ENCODE peak calls at places on chromosomes 3 and 15, in ten cellular contexts. S, X, A, E, Q, W, R, U, M and L are unnamed samples.

GRCh38 chr3:196563721-196564225 is 4.6 kb downstream of the WDR53 start:
- DNase-seq in S (no peak), X (no peak), A (no peak), E (no peak), Q (no peak), W (no peak), R (peak; percentile 54), U (no peak), M (no peak), L (peak; percentile 76)

GRCh38 chr3:187679638-187680396 is 9.6 kb upstream of the SST start:
- DNase-seq in S (peak; percentile 74), X (peak; percentile 90), A (peak; percentile 63), E (peak; percentile 82), Q (peak; percentile 73), W (peak; percentile 73), R (peak; percentile 74), U (peak; percentile 40), M (peak; percentile 82), L (no peak)

GRCh38 chr15:33242165-33242564 is 47.7 kb upstream of the FMN1 start:
- DNase-seq in S (no peak), X (no peak), A (no peak), E (no peak), Q (no peak), W (peak; percentile 10), R (no peak), U (no peak), M (no peak), L (peak; percentile 99)

GRCh38 chr15:48644498-48644826 is 1.0 kb downstream of the FBN1 start:
- DNase-seq in S (peak; percentile 56), X (peak; percentile 39), A (no peak), E (no peak), Q (peak; percentile 51), W (no peak), R (no peak), U (no peak), M (no peak), L (no peak)

GRCh38 chr3:64272842-64273241 is 47.6 kb upstream of the PRICKLE2 start:
- DNase-seq in S (no peak), X (no peak), A (no peak), E (no peak), Q (no peak), W (no peak), R (no peak), U (no peak), M (no peak), L (no peak)

GRCh38 chr3:149296972-149297371 is 36.5 kb downstream of the TM4SF18 start:
- DNase-seq in S (no peak), X (no peak), A (no peak), E (no peak), Q (no peak), W (no peak), R (no peak), U (no peak), M (no peak), L (no peak)

GRCh38 chr3:60190073-60190472 is 1061.2 kb downstream of the FHIT start:
- DNase-seq in S (no peak), X (peak; percentile 6), A (no peak), E (no peak), Q (no peak), W (no peak), R (peak; percentile 4), U (no peak), M (no peak), L (no peak)

GRCh38 chr3:141167681-141168080 is 63.9 kb upstream of the PXYLP1 start:
- DNase-seq in S (no peak), X (no peak), A (no peak), E (no peak), Q (no peak), W (no peak), R (no peak), U (no peak), M (no peak), L (no peak)

GRCh38 chr3:50008931-50009330 is 69.0 kb downstream of the RBM6 start:
- DNase-seq in S (peak; percentile 19), X (no peak), A (no peak), E (no peak), Q (no peak), W (no peak), R (no peak), U (no peak), M (no peak), L (peak; percentile 85)

GRCh38 chr3:4834403-4834866 is 144.8 kb upstream of the BHLHE40 start:
- DNase-seq in S (no peak), X (no peak), A (peak; percentile 71), E (no peak), Q (no peak), W (no peak), R (no peak), U (peak; percentile 49), M (peak; percentile 85), L (no peak)

GRCh38 chr3:125651246-125651645 is 55.9 kb upstream of the OSBPL11 start:
- DNase-seq in S (peak; percentile 37), X (no peak), A (no peak), E (no peak), Q (no peak), W (no peak), R (no peak), U (no peak), M (no peak), L (peak; percentile 42)

GRCh38 chr3:188929138-188929537 is 242.6 kb upstream of the TPRG1 start:
- DNase-seq in S (no peak), X (peak; percentile 24), A (no peak), E (no peak), Q (no peak), W (peak; percentile 35), R (no peak), U (no peak), M (no peak), L (no peak)

GRCh38 chr15:95845862-95846515 is 484.5 kb upstream of the NR2F2 start:
- DNase-seq in S (peak; percentile 98), X (peak; percentile 16), A (no peak), E (no peak), Q (peak; percentile 55), W (no peak), R (no peak), U (no peak), M (peak; percentile 69), L (no peak)

DNA sequence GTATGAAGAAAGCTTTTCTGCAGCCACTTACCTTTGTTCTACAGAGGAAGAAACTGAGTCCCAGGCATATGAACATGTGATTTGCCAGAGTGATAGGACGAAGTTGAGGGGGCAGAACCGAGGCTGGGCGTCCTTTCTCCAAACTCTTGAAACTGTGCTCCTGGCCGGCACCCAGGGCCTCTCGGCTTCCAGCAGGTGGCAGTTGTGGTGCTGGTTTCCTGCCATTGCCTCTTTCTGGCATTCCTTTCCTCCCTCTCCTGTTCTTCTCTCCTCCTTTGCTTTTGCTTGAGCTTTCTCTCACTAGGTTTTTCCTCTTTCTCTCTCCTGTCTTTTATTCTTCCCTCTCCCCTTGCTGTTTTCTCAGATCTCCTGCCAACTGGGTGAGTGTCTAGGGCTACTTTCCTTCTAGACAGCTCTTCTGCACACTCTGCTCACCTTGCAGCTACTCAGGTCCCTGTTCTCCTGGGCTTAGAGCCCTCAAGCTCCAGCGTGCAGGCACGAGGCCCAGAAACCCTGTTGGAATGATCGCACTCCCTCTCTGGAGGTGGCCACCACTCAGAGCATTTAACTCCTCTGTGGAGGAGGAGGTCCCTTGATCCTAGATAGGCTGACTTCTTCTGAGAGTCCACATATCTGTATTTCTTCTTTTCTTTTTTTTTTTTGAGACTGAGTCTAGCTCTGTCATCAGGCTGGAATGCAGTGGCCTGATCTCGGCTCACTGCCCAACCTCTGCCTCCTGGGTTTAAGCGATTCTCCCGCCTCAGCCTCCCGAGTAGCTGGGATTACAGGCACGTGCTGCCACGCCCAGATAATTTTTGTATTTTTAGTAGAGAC is 26.2 kb downstream of the TRAK1 start:
- DNase-seq in S (peak; percentile 77), X (peak; percentile 57), A (peak; percentile 16), E (peak; percentile 53), Q (peak; percentile 53), W (no peak), R (peak; percentile 46), U (no peak), M (no peak), L (peak; percentile 57)
- TF ChIP-seq CTCF in S (peak; percentile 66), X (peak; percentile 44), A (peak; percentile 20), E (peak; percentile 70), Q (peak; percentile 63), W (peak; percentile 75), R (peak; percentile 74), U (peak; percentile 50), M (peak; percentile 18), L (peak; percentile 77)

GRCh38 chr15:29568840-29569532 is 253.3 kb downstream of the TJP1 start:
- DNase-seq in S (no peak), X (no peak), A (no peak), E (no peak), Q (no peak), W (peak; percentile 23), R (no peak), U (no peak), M (no peak), L (peak; percentile 12)
- H3K27me3 ChIP-seq in S (peaks cover 30% of the 10 kb centered on the region), X (peaks cover 27% of the 10 kb centered on the region), A (peaks cover 8% of the 10 kb centered on the region), E (no peaks in the 10 kb centered on the region), Q (peaks cover 94% of the 10 kb centered on the region), W (peaks cover 23% of the 10 kb centered on the region), R (no peaks in the 10 kb centered on the region), U (peaks cover 57% of the 10 kb centered on the region), M (no peaks in the 10 kb centered on the region), L (peaks cover 55% of the 10 kb centered on the region)

DNA sequence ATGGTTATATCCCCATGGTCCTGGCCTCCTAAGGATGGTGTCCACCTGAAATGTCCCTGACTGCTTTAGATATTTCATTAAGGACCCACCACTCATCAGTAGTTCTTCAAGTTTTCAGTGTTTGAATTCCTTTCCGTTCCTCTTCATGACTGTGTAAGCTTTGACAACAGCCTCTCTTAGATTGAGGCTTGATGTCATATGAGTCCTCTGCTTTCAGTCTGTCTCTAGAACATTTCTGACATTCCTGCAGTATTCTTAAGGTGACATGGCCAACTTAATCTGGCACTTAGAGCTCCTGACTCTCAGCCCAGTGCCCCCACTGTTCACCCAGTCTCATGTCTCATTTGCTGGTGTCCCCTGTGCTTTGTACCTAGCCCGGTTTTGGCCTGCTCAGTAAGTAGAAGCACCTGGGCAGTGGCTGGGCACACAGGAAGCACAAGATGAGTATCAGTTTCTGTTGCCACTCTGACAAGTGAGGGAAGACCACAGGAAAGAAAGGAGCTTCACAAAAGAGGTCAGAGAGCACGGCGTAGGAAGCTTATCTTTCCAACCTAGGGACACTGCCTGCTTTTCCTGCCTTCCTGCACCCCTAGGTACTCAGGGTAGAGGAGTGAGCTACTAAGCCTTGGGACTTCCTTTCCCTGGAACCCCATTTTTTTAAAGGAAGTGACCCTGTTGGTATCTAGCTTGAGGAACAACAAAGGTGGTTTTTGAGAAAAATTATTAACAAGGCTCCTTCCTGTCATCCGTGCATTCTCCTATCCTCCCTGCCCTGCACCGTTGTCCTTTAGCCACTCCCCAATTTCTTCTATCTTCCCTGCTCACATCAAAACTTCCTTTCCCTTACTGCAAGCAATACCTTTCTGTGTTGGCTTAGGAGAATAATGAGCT is 103.1 kb downstream of the KLHL25 start:
- DNase-seq in S (no peak), X (no peak), A (peak; percentile 22), E (no peak), Q (no peak), W (no peak), R (no peak), U (no peak), M (peak; percentile 79), L (no peak)
- H3K27ac ChIP-seq in S (no peak overlapping the region), X (peak overlapping the region; percentile 1), A (peak overlapping the region; percentile 77), E (no peak overlapping the region), Q (peak overlapping the region; percentile 77), W (no peak overlapping the region), R (no peak overlapping the region), U (peak overlapping the region; percentile 84), M (peak overlapping the region; percentile 87), L (no peak overlapping the region)

DNA sequence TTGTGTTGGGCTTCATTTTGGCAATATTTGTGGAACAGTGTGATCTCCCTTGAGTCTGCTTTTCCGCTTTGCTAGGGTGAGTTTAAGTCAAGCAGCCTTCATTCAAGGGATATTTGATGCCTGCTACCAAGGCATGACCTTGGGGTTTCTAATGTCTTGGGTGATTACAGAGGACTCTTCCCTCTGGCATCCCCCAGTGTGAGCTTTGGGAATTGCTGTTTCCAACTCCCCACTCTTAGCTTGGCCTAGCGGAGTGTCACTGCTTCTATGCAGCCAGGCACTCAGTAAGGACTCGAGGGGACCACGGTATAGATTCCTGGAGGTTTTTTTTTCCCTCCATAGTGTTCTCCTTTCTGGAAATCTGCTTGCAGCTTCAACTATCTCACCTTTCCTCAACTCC is 21.1 kb downstream of the GCNT3 start:
- DNase-seq in S (no peak), X (peak; percentile 30), A (no peak), E (no peak), Q (no peak), W (peak; percentile 19), R (peak; percentile 27), U (no peak), M (no peak), L (no peak)
- TF ChIP-seq CTCF in S (peak; percentile 45), X (peak; percentile 34), A (no peak), E (no peak), Q (no peak), W (peak; percentile 57), R (peak; percentile 51), U (no peak), M (no peak), L (peak; percentile 56)